ENCODE peak calls at places on chromosomes 2 and 18, in nine cellular contexts. One of them, this sample, is unnamed.

GRCh38 chr2:160453111-160453820 is 40.3 kb downstream of the RBMS1 start:
- DNase-seq in hepatocyte: no peak
- DNase-seq in tibial nerve: no peak
- DNase-seq in GM23248: no peak
- DNase-seq in lower lobe of right lung: no peak
- DNase-seq in upper lobe of right lung: no peak
- DNase-seq in right cardiac atrium: no peak
- DNase-seq in left lung: no peak
- DNase-seq in astrocyte: no peak
- DNase-seq in this sample: no peak

GRCh38 chr2:142175917-142176316 is 45.1 kb upstream of the LRP1B start:
- DNase-seq in left lung: no peak
- DNase-seq in tibial nerve: no peak
- DNase-seq in lower lobe of right lung: no peak
- DNase-seq in GM23248: no peak
- DNase-seq in astrocyte: no peak
- DNase-seq in upper lobe of right lung: no peak
- DNase-seq in hepatocyte: peak; percentile 13
- DNase-seq in right cardiac atrium: no peak
- DNase-seq in this sample: no peak

GRCh38 chr2:30266051-30266621 is 34.8 kb downstream of the LBH start:
- DNase-seq in hepatocyte: no peak
- DNase-seq in tibial nerve: no peak
- DNase-seq in right cardiac atrium: no peak
- DNase-seq in upper lobe of right lung: no peak
- DNase-seq in lower lobe of right lung: no peak
- DNase-seq in GM23248: peak; percentile 50
- DNase-seq in left lung: no peak
- DNase-seq in astrocyte: no peak
- DNase-seq in this sample: no peak

GRCh38 chr18:9469700-9470099 is 5.6 kb upstream of the RALBP1 start:
- DNase-seq in lower lobe of right lung: no peak
- DNase-seq in left lung: no peak
- DNase-seq in GM23248: no peak
- DNase-seq in tibial nerve: no peak
- DNase-seq in hepatocyte: no peak
- DNase-seq in astrocyte: no peak
- DNase-seq in upper lobe of right lung: no peak
- DNase-seq in right cardiac atrium: no peak
- DNase-seq in this sample: no peak

GRCh38 chr2:149648282-149649030 is 60.9 kb upstream of the MMADHC start:
- DNase-seq in astrocyte: peak; percentile 99
- DNase-seq in lower lobe of right lung: no peak
- DNase-seq in hepatocyte: peak; percentile 82
- DNase-seq in tibial nerve: no peak
- DNase-seq in GM23248: peak; percentile 98
- DNase-seq in upper lobe of right lung: no peak
- DNase-seq in right cardiac atrium: peak; percentile 47
- DNase-seq in left lung: peak; percentile 42
- DNase-seq in this sample: peak; percentile 81

GRCh38 chr2:62196278-62196901 is 475 bp downstream of the B3GNT2 start:
- DNase-seq in tibial nerve: no peak
- DNase-seq in hepatocyte: peak; percentile 75
- DNase-seq in right cardiac atrium: peak; percentile 63
- DNase-seq in astrocyte: no peak
- DNase-seq in lower lobe of right lung: peak; percentile 83
- DNase-seq in left lung: peak; percentile 69
- DNase-seq in upper lobe of right lung: peak; percentile 88
- DNase-seq in GM23248: peak; percentile 34
- DNase-seq in this sample: no peak

GRCh38 chr2:32357545-32358482 is 991 bp downstream of the BIRC6 start:
- DNase-seq in tibial nerve: peak; percentile 7
- DNase-seq in GM23248: peak; percentile 63
- DNase-seq in lower lobe of right lung: peak; percentile 66
- DNase-seq in upper lobe of right lung: peak; percentile 76
- DNase-seq in astrocyte: peak; percentile 34
- DNase-seq in left lung: peak; percentile 60
- DNase-seq in hepatocyte: peak; percentile 53
- DNase-seq in right cardiac atrium: peak; percentile 51
- DNase-seq in this sample: no peak

GRCh38 chr18:33469699-33470098 is 29.2 kb upstream of the CCDC178 start:
- DNase-seq in hepatocyte: no peak
- DNase-seq in upper lobe of right lung: no peak
- DNase-seq in astrocyte: peak; percentile 71
- DNase-seq in tibial nerve: no peak
- DNase-seq in right cardiac atrium: no peak
- DNase-seq in lower lobe of right lung: no peak
- DNase-seq in left lung: no peak
- DNase-seq in GM23248: no peak
- DNase-seq in this sample: no peak

GRCh38 chr2:232372231-232373208 is 6.0 kb upstream of the ALPP start:
- DNase-seq in left lung: peak; percentile 10
- DNase-seq in astrocyte: no peak
- DNase-seq in hepatocyte: peak; percentile 30
- DNase-seq in lower lobe of right lung: peak; percentile 12
- DNase-seq in right cardiac atrium: no peak
- DNase-seq in upper lobe of right lung: peak; percentile 22
- DNase-seq in GM23248: peak; percentile 91
- DNase-seq in tibial nerve: no peak
- DNase-seq in this sample: no peak

GRCh38 chr2:100223502-100223901 is 81.1 kb upstream of the AFF3 start:
- DNase-seq in right cardiac atrium: no peak
- DNase-seq in GM23248: no peak
- DNase-seq in astrocyte: no peak
- DNase-seq in lower lobe of right lung: no peak
- DNase-seq in tibial nerve: no peak
- DNase-seq in hepatocyte: no peak
- DNase-seq in upper lobe of right lung: no peak
- DNase-seq in left lung: no peak
- DNase-seq in this sample: no peak

GRCh38 chr2:156147594-156148330 is 184.8 kb downstream of the NR4A2 start:
- DNase-seq in upper lobe of right lung: no peak
- DNase-seq in GM23248: peak; percentile 12
- DNase-seq in tibial nerve: no peak
- DNase-seq in right cardiac atrium: no peak
- DNase-seq in left lung: no peak
- DNase-seq in astrocyte: peak; percentile 14
- DNase-seq in lower lobe of right lung: no peak
- DNase-seq in hepatocyte: no peak
- DNase-seq in this sample: no peak

GRCh38 chr2:172101008-172101706 is 1.5 kb downstream of the DLX2 start:
- DNase-seq in right cardiac atrium: no peak
- DNase-seq in hepatocyte: no peak
- DNase-seq in tibial nerve: no peak
- DNase-seq in upper lobe of right lung: no peak
- DNase-seq in left lung: no peak
- DNase-seq in lower lobe of right lung: no peak
- DNase-seq in GM23248: peak; percentile 70
- DNase-seq in astrocyte: no peak
- DNase-seq in this sample: no peak

GRCh38 chr2:38146917-38147307 is 71.0 kb upstream of the CYP1B1 start:
- DNase-seq in upper lobe of right lung: no peak
- DNase-seq in GM23248: peak; percentile 97
- DNase-seq in tibial nerve: no peak
- DNase-seq in lower lobe of right lung: no peak
- DNase-seq in astrocyte: peak; percentile 99
- DNase-seq in left lung: peak; percentile 54
- DNase-seq in hepatocyte: peak; percentile 86
- DNase-seq in right cardiac atrium: peak; percentile 27
- DNase-seq in this sample: no peak

GRCh38 chr18:43559507-43559906 is 282.2 kb upstream of the SYT4 start:
- DNase-seq in right cardiac atrium: no peak
- DNase-seq in GM23248: no peak
- DNase-seq in hepatocyte: no peak
- DNase-seq in astrocyte: no peak
- DNase-seq in tibial nerve: no peak
- DNase-seq in lower lobe of right lung: no peak
- DNase-seq in left lung: no peak
- DNase-seq in upper lobe of right lung: no peak
- DNase-seq in this sample: no peak

GRCh38 chr2:75675908-75676307 is 29.3 kb downstream of the MRPL19 start:
- DNase-seq in GM23248: no peak
- DNase-seq in hepatocyte: no peak
- DNase-seq in left lung: no peak
- DNase-seq in lower lobe of right lung: no peak
- DNase-seq in right cardiac atrium: no peak
- DNase-seq in astrocyte: no peak
- DNase-seq in tibial nerve: no peak
- DNase-seq in upper lobe of right lung: no peak
- DNase-seq in this sample: no peak

GRCh38 chr2:120379916-120380893 is 34.3 kb downstream of the INHBB start:
- DNase-seq in upper lobe of right lung: no peak
- DNase-seq in tibial nerve: no peak
- DNase-seq in lower lobe of right lung: no peak
- DNase-seq in left lung: no peak
- DNase-seq in hepatocyte: no peak
- DNase-seq in astrocyte: no peak
- DNase-seq in GM23248: no peak
- DNase-seq in right cardiac atrium: no peak
- DNase-seq in this sample: no peak

GRCh38 chr2:174613545-174613944 is 15.9 kb upstream of the WIPF1 start:
- DNase-seq in left lung: no peak
- DNase-seq in upper lobe of right lung: no peak
- DNase-seq in lower lobe of right lung: no peak
- DNase-seq in right cardiac atrium: no peak
- DNase-seq in hepatocyte: no peak
- DNase-seq in tibial nerve: no peak
- DNase-seq in astrocyte: no peak
- DNase-seq in GM23248: no peak
- DNase-seq in this sample: no peak
- H3K4me1 ChIP-seq in left lung: peaks cover 63% of the 10 kb centered on the region
- H3K4me1 ChIP-seq in upper lobe of right lung: peaks cover 20% of the 10 kb centered on the region
- H3K4me1 ChIP-seq in lower lobe of right lung: peaks cover 35% of the 10 kb centered on the region
- H3K4me1 ChIP-seq in right cardiac atrium: peaks cover 16% of the 10 kb centered on the region
- H3K4me1 ChIP-seq in hepatocyte: peaks cover 23% of the 10 kb centered on the region
- H3K4me1 ChIP-seq in tibial nerve: peaks cover 84% of the 10 kb centered on the region
- H3K4me1 ChIP-seq in astrocyte: peaks cover 41% of the 10 kb centered on the region
- H3K4me1 ChIP-seq in GM23248: peaks cover 72% of the 10 kb centered on the region
- H3K4me1 ChIP-seq in this sample: peaks cover 50% of the 10 kb centered on the region

DNA sequence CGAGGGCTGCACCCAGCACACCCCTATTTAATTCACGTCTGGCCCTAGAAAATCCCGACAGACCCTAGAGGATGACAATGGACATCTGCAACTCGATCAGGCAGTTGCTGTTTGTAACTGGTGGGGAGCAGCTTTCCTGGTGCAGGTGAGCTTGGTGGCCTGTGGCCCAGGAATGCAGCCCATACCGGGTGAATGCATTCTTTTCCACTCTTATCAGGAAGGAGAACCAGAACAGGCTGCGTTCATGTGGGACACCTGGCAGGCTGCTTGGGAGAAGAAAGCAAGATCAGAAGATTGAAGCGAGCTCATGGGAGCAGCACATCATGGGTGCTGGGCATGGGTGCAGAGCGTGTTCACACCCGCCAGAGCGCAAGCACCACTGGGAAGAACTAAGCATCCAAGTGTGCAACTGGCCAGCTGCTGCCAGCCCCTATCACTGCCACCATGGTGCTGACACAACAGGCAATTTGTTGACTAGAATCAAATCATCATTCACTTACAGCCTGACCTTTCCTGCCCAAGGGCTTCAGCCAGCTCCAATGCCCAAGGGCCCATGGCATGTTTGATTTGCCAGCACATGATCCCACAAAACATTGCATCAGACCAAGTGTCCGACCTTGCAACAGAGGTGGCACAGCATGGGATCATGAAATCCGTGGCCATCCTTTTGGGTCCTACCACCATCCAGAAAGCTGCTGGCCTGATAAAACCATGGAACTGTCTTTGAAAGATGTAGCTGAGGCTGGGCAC is 241.7 kb upstream of the ID2 start:
- DNase-seq in lower lobe of right lung: no peak
- DNase-seq in tibial nerve: no peak
- DNase-seq in GM23248: no peak
- DNase-seq in upper lobe of right lung: no peak
- DNase-seq in right cardiac atrium: no peak
- DNase-seq in astrocyte: no peak
- DNase-seq in hepatocyte: no peak
- DNase-seq in left lung: no peak
- DNase-seq in this sample: peak; percentile 43
- H3K4me3 ChIP-seq in lower lobe of right lung: no peak overlapping the region
- H3K4me3 ChIP-seq in tibial nerve: no peak overlapping the region
- H3K4me3 ChIP-seq in GM23248: no peak overlapping the region
- H3K4me3 ChIP-seq in upper lobe of right lung: no peak overlapping the region
- H3K4me3 ChIP-seq in right cardiac atrium: no peak overlapping the region
- H3K4me3 ChIP-seq in astrocyte: no peak overlapping the region
- H3K4me3 ChIP-seq in hepatocyte: no peak overlapping the region
- H3K4me3 ChIP-seq in left lung: no peak overlapping the region
- H3K4me3 ChIP-seq in this sample: no peak overlapping the region

GRCh38 chr2:70123051-70123828 is 36.0 kb downstream of the PCBP1 start:
- DNase-seq in tibial nerve: peak; percentile 73
- DNase-seq in hepatocyte: peak; percentile 62
- DNase-seq in GM23248: peak; percentile 67
- DNase-seq in lower lobe of right lung: no peak
- DNase-seq in upper lobe of right lung: no peak
- DNase-seq in right cardiac atrium: peak; percentile 70
- DNase-seq in astrocyte: peak; percentile 51
- DNase-seq in left lung: peak; percentile 63
- DNase-seq in this sample: peak; percentile 75
- H3K4me1 ChIP-seq in tibial nerve: peaks cover 65% of the 10 kb centered on the region
- H3K4me1 ChIP-seq in hepatocyte: peaks cover 21% of the 10 kb centered on the region
- H3K4me1 ChIP-seq in GM23248: peaks cover 5% of the 10 kb centered on the region
- H3K4me1 ChIP-seq in lower lobe of right lung: peaks cover 54% of the 10 kb centered on the region
- H3K4me1 ChIP-seq in upper lobe of right lung: peaks cover 31% of the 10 kb centered on the region
- H3K4me1 ChIP-seq in right cardiac atrium: no peaks in the 10 kb centered on the region
- H3K4me1 ChIP-seq in astrocyte: peaks cover 20% of the 10 kb centered on the region
- H3K4me1 ChIP-seq in left lung: peaks cover 68% of the 10 kb centered on the region
- H3K4me1 ChIP-seq in this sample: no peaks in the 10 kb centered on the region

GRCh38 chr2:218002792-218003191 is at the start of gene TNS1:
- DNase-seq in left lung: no peak
- DNase-seq in lower lobe of right lung: no peak
- DNase-seq in upper lobe of right lung: no peak
- DNase-seq in hepatocyte: peak; percentile 44
- DNase-seq in astrocyte: peak; percentile 40
- DNase-seq in right cardiac atrium: peak; percentile 78
- DNase-seq in tibial nerve: peak; percentile 53
- DNase-seq in GM23248: peak; percentile 90
- DNase-seq in this sample: peak; percentile 77

GRCh38 chr2:218003265-218003950 is 613 bp upstream of the TNS1 start:
- DNase-seq in hepatocyte: peak; percentile 54
- DNase-seq in lower lobe of right lung: no peak
- DNase-seq in right cardiac atrium: peak; percentile 75
- DNase-seq in astrocyte: peak; percentile 51
- DNase-seq in tibial nerve: peak; percentile 56
- DNase-seq in GM23248: peak; percentile 81
- DNase-seq in upper lobe of right lung: no peak
- DNase-seq in left lung: no peak
- DNase-seq in this sample: no peak

GRCh38 chr2:218001629-218002028 is 1.2 kb downstream of the TNS1 start:
- DNase-seq in astrocyte: no peak
- DNase-seq in hepatocyte: no peak
- DNase-seq in right cardiac atrium: no peak
- DNase-seq in tibial nerve: no peak
- DNase-seq in GM23248: peak; percentile 24
- DNase-seq in lower lobe of right lung: no peak
- DNase-seq in upper lobe of right lung: no peak
- DNase-seq in left lung: no peak
- DNase-seq in this sample: no peak

GRCh38 chr2:218003994-218004419 is 1.2 kb upstream of the TNS1 start:
- DNase-seq in upper lobe of right lung: no peak
- DNase-seq in left lung: peak; percentile 83
- DNase-seq in hepatocyte: peak; percentile 68
- DNase-seq in GM23248: peak; percentile 96
- DNase-seq in lower lobe of right lung: no peak
- DNase-seq in right cardiac atrium: peak; percentile 92
- DNase-seq in tibial nerve: peak; percentile 76
- DNase-seq in astrocyte: peak; percentile 98
- DNase-seq in this sample: peak; percentile 94

GRCh38 chr2:218002103-218002502 is 692 bp downstream of the TNS1 start:
- DNase-seq in lower lobe of right lung: no peak
- DNase-seq in left lung: no peak
- DNase-seq in tibial nerve: no peak
- DNase-seq in hepatocyte: no peak
- DNase-seq in GM23248: peak; percentile 57
- DNase-seq in right cardiac atrium: no peak
- DNase-seq in astrocyte: no peak
- DNase-seq in upper lobe of right lung: no peak
- DNase-seq in this sample: no peak
- H3K4me3 ChIP-seq in lower lobe of right lung: peak overlapping the region; percentile 46
- H3K4me3 ChIP-seq in left lung: peak overlapping the region; percentile 22
- H3K4me3 ChIP-seq in tibial nerve: peak overlapping the region; percentile 13
- H3K4me3 ChIP-seq in hepatocyte: no peak overlapping the region
- H3K4me3 ChIP-seq in GM23248: peak overlapping the region; percentile 96
- H3K4me3 ChIP-seq in right cardiac atrium: peak overlapping the region; percentile 53
- H3K4me3 ChIP-seq in astrocyte: peak overlapping the region; percentile 45
- H3K4me3 ChIP-seq in upper lobe of right lung: peak overlapping the region; percentile 35
- H3K4me3 ChIP-seq in this sample: peak overlapping the region; percentile 43